ENCODE peak calls at places on chromosomes 12 and 14, in five cellular contexts. X, B, F, I and Z are unnamed samples. For H3K36me3, the result is how much of the 10 kb centered on the place peaks cover.

GRCh38 chr12:104219361-104219892 is 3.8 kb downstream of the TXNRD1 start:
- DNase-seq in I (no peak), F (no peak), B (no peak), X (no peak), Z (no peak)

GRCh38 chr12:49129332-49130150 is 1.7 kb downstream of the TUBA1B start:
- DNase-seq in F (no peak), B (no peak), X (no peak), I (no peak), Z (no peak)

GRCh38 chr14:48805315-48805714 is 780.9 kb downstream of the RPS29 start:
- DNase-seq in I (no peak), X (no peak), B (no peak), F (no peak), Z (no peak)

GRCh38 chr14:69375182-69375581 is 22.9 kb downstream of the ERH start:
- DNase-seq in I (no peak), F (no peak), X (no peak), B (no peak), Z (no peak)

GRCh38 chr12:76080729-76081415 is 3.6 kb downstream of the NAP1L1 start:
- DNase-seq in X (no peak), I (no peak), F (no peak), B (no peak), Z (peak)

GRCh38 chr12:28759334-28759733 is 389.7 kb upstream of the FAR2 start:
- DNase-seq in B (no peak), I (no peak), F (no peak), X (no peak), Z (no peak)

GRCh38 chr12:98767248-98767647 is 122.2 kb downstream of the APAF1 start:
- DNase-seq in X (no peak), F (no peak), B (no peak), I (no peak), Z (no peak)

GRCh38 chr12:67854351-67854750 is 134.9 kb upstream of the IFNG-AS1 start:
- DNase-seq in I (no peak), B (no peak), F (no peak), X (no peak), Z (no peak)

GRCh38 chr14:69665596-69665995 is 54.2 kb downstream of the SUSD6 start:
- DNase-seq in X (no peak), F (no peak), B (no peak), I (no peak), Z (no peak)

GRCh38 chr12:76031081-76031413 is 529 bp downstream of the PHLDA1 start:
- DNase-seq in F (no peak), B (no peak), I (no peak), X (no peak), Z (no peak)

GRCh38 chr12:116094475-116094874 is 183.0 kb downstream of the MED13L start:
- DNase-seq in X (no peak), F (no peak), I (no peak), B (no peak), Z (no peak)

GRCh38 chr12:116091579-116091978 is 185.9 kb downstream of the MED13L start:
- DNase-seq in F (no peak), B (no peak), I (no peak), X (no peak), Z (no peak)

GRCh38 chr12:116092776-116093175 is 184.7 kb downstream of the MED13L start:
- DNase-seq in I (no peak), B (no peak), F (no peak), X (no peak), Z (no peak)

GRCh38 chr12:116092162-116092561 is 185.3 kb downstream of the MED13L start:
- DNase-seq in F (no peak), B (no peak), X (no peak), I (no peak), Z (no peak)

DNA sequence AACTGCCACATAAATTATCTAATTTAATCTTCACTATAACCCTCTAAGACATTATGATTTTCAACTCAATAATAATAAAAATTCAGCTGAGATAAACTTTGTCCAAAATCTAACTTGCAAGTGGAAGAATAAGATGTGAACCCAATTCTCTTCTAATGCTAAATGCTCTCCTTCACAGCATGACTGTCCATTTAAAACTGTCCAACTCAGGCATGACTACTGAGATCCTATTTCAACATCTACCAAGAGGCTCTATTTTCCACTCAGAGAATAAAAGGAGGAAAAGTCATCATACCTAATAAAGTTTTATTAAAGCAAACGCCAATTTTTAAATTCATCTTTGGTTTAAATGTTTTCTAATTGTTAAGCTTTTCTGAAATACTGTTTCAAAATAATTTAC is 183.6 kb downstream of the MED13L start:
- DNase-seq in B (no peak), X (no peak), I (no peak), F (no peak), Z (no peak)
- TF ChIP-seq CTCF in B (no peak), X (no peak), I (no peak), F (no peak), Z (no peak)

GRCh38 chr12:124347335-124347734 is 52.4 kb downstream of the RFLNA start:
- DNase-seq in F (no peak), I (no peak), X (no peak), B (no peak), Z (no peak)

GRCh38 chr12:124347805-124348658 is 53.1 kb downstream of the RFLNA start:
- DNase-seq in B (peak), F (no peak), X (peak), I (no peak), Z (no peak)

GRCh38 chr12:124350491-124350890 is 55.6 kb downstream of the RFLNA start:
- DNase-seq in B (no peak), I (no peak), F (no peak), X (no peak), Z (no peak)

GRCh38 chr12:124346425-124347168 is 51.7 kb downstream of the RFLNA start:
- DNase-seq in F (no peak), I (no peak), B (no peak), X (no peak), Z (no peak)

GRCh38 chr12:124348659-124349380 is 53.9 kb downstream of the RFLNA start:
- DNase-seq in F (no peak), X (no peak), I (no peak), B (no peak), Z (no peak)
- H3K36me3 ChIP-seq in F (half or more), X (under half), I (half or more), B (under half), Z (half or more)

DNA sequence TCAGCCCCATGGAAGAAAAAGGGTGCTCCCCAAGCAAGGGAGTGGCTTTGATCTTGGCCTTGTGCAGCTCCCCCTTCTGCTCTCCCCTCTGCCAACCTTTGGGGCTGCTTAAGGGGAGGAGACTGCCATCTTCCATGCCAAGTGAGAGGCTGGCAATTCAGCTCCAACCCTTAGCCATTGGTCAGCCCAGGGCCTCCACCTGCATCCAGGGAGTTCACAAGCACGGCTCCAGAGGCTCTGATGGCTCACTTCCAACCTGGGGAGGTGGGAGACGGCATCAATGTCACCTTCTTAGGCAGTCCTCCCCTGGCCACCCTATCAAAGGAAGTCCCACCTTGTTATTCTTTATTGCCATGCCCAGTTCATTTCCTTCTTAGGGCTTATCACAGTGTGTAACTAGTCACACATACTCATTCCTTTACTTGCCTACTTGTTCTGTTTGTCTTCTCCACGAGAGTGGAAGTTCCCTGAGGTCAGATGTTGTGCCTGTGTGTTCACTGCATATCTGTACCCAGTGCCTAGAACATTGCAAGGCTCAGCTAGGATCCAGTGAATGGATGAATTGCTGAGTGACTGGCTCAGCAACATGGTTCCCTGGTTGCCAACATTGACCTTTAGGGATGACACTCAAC is 5.0 kb downstream of the HDAC7 start:
- DNase-seq in F (no peak), X (no peak), I (no peak), B (no peak), Z (no peak)
- H3K4me3 ChIP-seq in F (no peak), X (no peak), I (no peak), B (no peak), Z (no peak)

GRCh38 chr12:100077367-100077766 is 65.3 kb downstream of the BLTP3B start:
- DNase-seq in I (no peak), B (no peak), X (no peak), F (no peak), Z (no peak)
- TF ChIP-seq CTCF in I (no peak), B (no peak), X (no peak), F (no peak), Z (peak)

GRCh38 chr12:31970199-31970598 is 11.0 kb downstream of the RESF1 start:
- DNase-seq in X (no peak), B (no peak), I (no peak), F (no peak), Z (no peak)

GRCh38 chr12:31973818-31974217 is 14.6 kb downstream of the RESF1 start:
- DNase-seq in F (no peak), B (no peak), I (no peak), X (no peak), Z (no peak)

DNA sequence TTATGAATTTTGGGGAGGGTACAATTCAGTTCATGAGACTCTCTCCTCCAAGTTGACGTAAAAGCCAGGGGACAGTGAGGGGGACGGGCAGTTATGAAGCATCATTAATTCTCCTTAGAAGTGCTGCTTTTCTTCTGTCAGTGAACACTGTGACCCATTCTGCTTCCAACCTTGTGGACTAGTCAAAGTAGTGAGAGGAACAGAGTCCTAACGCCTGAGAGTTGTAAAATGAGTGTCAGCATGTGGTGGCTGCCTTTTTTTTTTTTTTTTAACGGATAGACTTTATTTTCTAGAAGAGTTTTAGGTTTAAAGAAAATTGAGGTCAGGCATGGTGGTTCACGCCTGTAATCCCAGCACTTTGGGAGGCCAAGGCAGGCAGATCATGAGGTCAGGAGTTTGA is 15.5 kb downstream of the RESF1 start:
- DNase-seq in F (no peak), I (no peak), X (no peak), B (no peak), Z (no peak)
- H3K36me3 ChIP-seq in F (half or more), I (under half), X (half or more), B (under half), Z (under half)

GRCh38 chr14:100827140-100827517 is 1.2 kb downstream of the MEG3 start:
- DNase-seq in I (no peak), B (no peak), X (no peak), F (no peak), Z (no peak)
- H3K4me3 ChIP-seq in I (peak), B (no peak), X (no peak), F (peak), Z (peak)